ENCODE peak calls at places on chromosomes 11 and 22, in nine cellular contexts. One of them, this sample, is unnamed.

GRCh38 chr22:50138036-50138435 is 32.5 kb upstream of the PANX2 start:
- DNase-seq in sigmoid colon: no peak
- DNase-seq in skeletal muscle cell: no peak
- DNase-seq in HCT116: no peak
- DNase-seq in fibroblast of lung: no peak
- DNase-seq in breast epithelium: no peak
- DNase-seq in CD4-positive, CD25-positive, alpha-beta regulatory T cell: no peak
- DNase-seq in tibial artery: no peak
- DNase-seq in cardiac muscle cell: no peak
- DNase-seq in this sample: no peak

GRCh38 chr11:103114836-103115235 is 5.6 kb downstream of the DYNC2H1 start:
- DNase-seq in sigmoid colon: no peak
- DNase-seq in skeletal muscle cell: no peak
- DNase-seq in HCT116: no peak
- DNase-seq in fibroblast of lung: no peak
- DNase-seq in breast epithelium: no peak
- DNase-seq in CD4-positive, CD25-positive, alpha-beta regulatory T cell: no peak
- DNase-seq in tibial artery: no peak
- DNase-seq in cardiac muscle cell: no peak
- DNase-seq in this sample: no peak

GRCh38 chr11:57461841-57462489 is 1.6 kb downstream of the RTN4RL2 start:
- DNase-seq in sigmoid colon: no peak
- DNase-seq in skeletal muscle cell: no peak
- DNase-seq in HCT116: no peak
- DNase-seq in fibroblast of lung: no peak
- DNase-seq in breast epithelium: no peak
- DNase-seq in CD4-positive, CD25-positive, alpha-beta regulatory T cell: no peak
- DNase-seq in tibial artery: no peak
- DNase-seq in cardiac muscle cell: no peak
- DNase-seq in this sample: no peak

GRCh38 chr22:48902001-48902869 is 925.4 kb downstream of the BRD1 start:
- DNase-seq in sigmoid colon: peak; percentile 36
- DNase-seq in skeletal muscle cell: no peak
- DNase-seq in HCT116: no peak
- DNase-seq in fibroblast of lung: no peak
- DNase-seq in breast epithelium: no peak
- DNase-seq in CD4-positive, CD25-positive, alpha-beta regulatory T cell: no peak
- DNase-seq in tibial artery: no peak
- DNase-seq in cardiac muscle cell: no peak
- DNase-seq in this sample: no peak

GRCh38 chr11:24406389-24406788 is 90.5 kb upstream of the LUZP2 start:
- DNase-seq in sigmoid colon: no peak
- DNase-seq in skeletal muscle cell: no peak
- DNase-seq in HCT116: no peak
- DNase-seq in fibroblast of lung: no peak
- DNase-seq in breast epithelium: no peak
- DNase-seq in CD4-positive, CD25-positive, alpha-beta regulatory T cell: no peak
- DNase-seq in tibial artery: no peak
- DNase-seq in cardiac muscle cell: no peak
- DNase-seq in this sample: no peak

GRCh38 chr11:96235725-96236124 is 107.3 kb downstream of the MAML2 start:
- DNase-seq in sigmoid colon: no peak
- DNase-seq in skeletal muscle cell: no peak
- DNase-seq in HCT116: no peak
- DNase-seq in fibroblast of lung: peak; percentile 74
- DNase-seq in breast epithelium: no peak
- DNase-seq in CD4-positive, CD25-positive, alpha-beta regulatory T cell: no peak
- DNase-seq in tibial artery: no peak
- DNase-seq in cardiac muscle cell: no peak
- DNase-seq in this sample: no peak

GRCh38 chr11:25860677-25861445 is 471.1 kb upstream of the ANO3 start:
- DNase-seq in sigmoid colon: no peak
- DNase-seq in skeletal muscle cell: peak; percentile 20
- DNase-seq in HCT116: no peak
- DNase-seq in fibroblast of lung: peak; percentile 89
- DNase-seq in breast epithelium: no peak
- DNase-seq in CD4-positive, CD25-positive, alpha-beta regulatory T cell: no peak
- DNase-seq in tibial artery: no peak
- DNase-seq in cardiac muscle cell: peak; percentile 54
- DNase-seq in this sample: no peak

GRCh38 chr22:30182365-30182764 is 64.2 kb downstream of the LIF start:
- DNase-seq in sigmoid colon: no peak
- DNase-seq in skeletal muscle cell: no peak
- DNase-seq in HCT116: no peak
- DNase-seq in fibroblast of lung: peak; percentile 56
- DNase-seq in breast epithelium: no peak
- DNase-seq in CD4-positive, CD25-positive, alpha-beta regulatory T cell: no peak
- DNase-seq in tibial artery: no peak
- DNase-seq in cardiac muscle cell: no peak
- DNase-seq in this sample: no peak

DNA sequence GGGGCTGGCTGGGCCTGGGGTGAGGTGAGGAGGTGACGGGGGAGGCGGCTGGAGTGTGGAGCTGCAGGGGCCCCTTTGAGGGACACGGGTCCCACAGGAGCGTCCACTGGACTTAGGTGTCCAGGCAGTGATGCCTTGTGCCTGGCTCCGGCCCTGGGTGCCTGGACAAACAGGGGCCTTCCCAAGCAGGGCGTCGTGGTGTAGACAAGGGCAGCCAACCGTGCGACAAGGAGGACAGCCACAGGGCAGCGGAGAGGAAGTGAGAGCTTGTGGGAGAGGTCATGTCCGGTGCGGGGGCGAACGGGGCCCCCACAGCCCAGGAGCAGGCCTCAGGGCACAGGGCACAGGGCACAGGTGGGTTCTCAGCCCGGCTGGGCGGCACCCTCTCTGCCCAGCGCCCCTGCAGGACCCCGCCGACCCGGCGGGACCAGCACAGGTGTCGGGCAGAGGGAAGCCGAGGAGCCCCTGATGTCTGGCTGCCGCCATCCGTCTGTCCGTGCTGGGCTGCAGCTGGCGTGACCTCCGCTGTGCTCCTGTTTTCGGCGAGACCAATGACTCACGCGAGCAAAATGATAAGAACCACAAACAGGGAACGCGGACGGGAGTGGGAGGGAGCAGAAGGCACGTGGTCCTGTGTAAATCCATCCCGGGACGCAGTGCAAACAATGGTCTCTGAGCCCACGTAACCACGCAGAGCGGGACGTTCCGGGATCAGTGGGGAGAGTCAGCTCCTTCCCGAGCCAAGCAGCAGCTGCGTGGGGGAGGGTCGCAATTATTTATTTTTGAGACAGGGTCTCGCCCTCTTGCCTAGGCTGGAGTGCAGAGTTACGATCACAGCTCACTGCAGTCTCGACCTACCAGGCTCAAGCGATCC is 49.1 kb upstream of the A4GALT start:
- DNase-seq in sigmoid colon: peak; percentile 85
- DNase-seq in skeletal muscle cell: peak; percentile 62
- DNase-seq in HCT116: no peak
- DNase-seq in fibroblast of lung: peak; percentile 89
- DNase-seq in breast epithelium: no peak
- DNase-seq in CD4-positive, CD25-positive, alpha-beta regulatory T cell: no peak
- DNase-seq in tibial artery: peak; percentile 66
- DNase-seq in cardiac muscle cell: peak; percentile 93
- DNase-seq in this sample: no peak
- H3K4me3 ChIP-seq in sigmoid colon: no peak overlapping the region
- H3K4me3 ChIP-seq in skeletal muscle cell: no peak overlapping the region
- H3K4me3 ChIP-seq in HCT116: no peak overlapping the region
- H3K4me3 ChIP-seq in fibroblast of lung: no peak overlapping the region
- H3K4me3 ChIP-seq in breast epithelium: peak overlapping the region; percentile 55
- H3K4me3 ChIP-seq in CD4-positive, CD25-positive, alpha-beta regulatory T cell: no peak overlapping the region
- H3K4me3 ChIP-seq in tibial artery: peak overlapping the region; percentile 8
- H3K4me3 ChIP-seq in cardiac muscle cell: no peak overlapping the region
- H3K4me3 ChIP-seq in this sample: no peak overlapping the region

GRCh38 chr22:23786261-23786710 is 480 bp upstream of the SMARCB1 start:
- DNase-seq in sigmoid colon: no peak
- DNase-seq in skeletal muscle cell: no peak
- DNase-seq in HCT116: no peak
- DNase-seq in fibroblast of lung: no peak
- DNase-seq in breast epithelium: no peak
- DNase-seq in CD4-positive, CD25-positive, alpha-beta regulatory T cell: no peak
- DNase-seq in tibial artery: no peak
- DNase-seq in cardiac muscle cell: no peak
- DNase-seq in this sample: no peak
- H3K4me3 ChIP-seq in sigmoid colon: peak overlapping the region; percentile 5
- H3K4me3 ChIP-seq in skeletal muscle cell: peak overlapping the region; percentile 87
- H3K4me3 ChIP-seq in HCT116: peak overlapping the region; percentile 77
- H3K4me3 ChIP-seq in fibroblast of lung: peak overlapping the region; percentile 36
- H3K4me3 ChIP-seq in breast epithelium: peak overlapping the region; percentile 86
- H3K4me3 ChIP-seq in CD4-positive, CD25-positive, alpha-beta regulatory T cell: peak overlapping the region; percentile 84
- H3K4me3 ChIP-seq in tibial artery: peak overlapping the region; percentile 76
- H3K4me3 ChIP-seq in cardiac muscle cell: peak overlapping the region; percentile 79
- H3K4me3 ChIP-seq in this sample: peak overlapping the region; percentile 98

DNA sequence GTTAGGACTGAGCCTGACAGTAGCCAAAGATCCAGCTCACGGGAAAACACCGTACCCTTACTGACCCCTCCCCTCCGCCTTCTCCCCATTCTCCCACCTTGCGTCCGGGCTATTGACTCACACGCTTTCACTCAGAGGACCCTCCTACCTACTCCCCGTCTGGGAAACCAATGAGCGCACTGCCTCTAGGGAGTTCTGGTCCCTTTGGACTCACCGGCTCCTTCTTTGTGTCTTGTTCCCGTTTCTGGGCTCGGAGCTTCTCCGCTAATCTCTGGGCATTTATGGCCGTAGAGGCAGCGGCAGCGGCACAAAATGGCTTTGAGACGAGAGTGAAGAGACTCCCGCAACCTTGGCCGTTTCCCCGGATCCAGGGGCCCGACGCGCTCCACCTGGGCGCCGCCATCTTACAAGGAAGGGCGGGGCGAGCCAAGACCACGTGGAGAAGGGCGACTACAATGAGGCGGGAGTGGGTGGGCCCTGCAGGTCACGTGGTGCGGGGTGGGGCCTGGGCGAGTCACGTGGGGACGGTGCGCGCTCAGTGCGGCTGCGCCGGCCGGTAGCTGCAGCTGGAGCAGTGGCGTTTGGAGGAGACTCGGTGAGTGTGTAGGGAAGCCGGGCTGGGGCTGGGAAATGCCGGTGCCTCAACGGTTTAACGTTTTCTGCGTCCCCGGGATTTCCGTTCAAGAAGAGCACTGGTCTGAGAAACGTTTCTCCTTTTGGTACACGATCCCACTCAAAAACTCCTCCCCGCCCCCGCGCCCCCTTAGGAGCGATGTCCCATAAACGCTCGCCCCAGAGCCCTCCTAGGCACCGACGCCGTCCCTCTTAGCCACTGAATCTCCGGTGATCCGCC is at the start of the genes FAM118B and RPUSD4:
- DNase-seq in sigmoid colon: peak; percentile 99
- DNase-seq in skeletal muscle cell: peak; percentile 89
- DNase-seq in HCT116: peak; percentile 87
- DNase-seq in fibroblast of lung: peak; percentile 96
- DNase-seq in breast epithelium: peak; percentile 99
- DNase-seq in CD4-positive, CD25-positive, alpha-beta regulatory T cell: peak; percentile 98
- DNase-seq in tibial artery: peak; percentile 99
- DNase-seq in cardiac muscle cell: peak; percentile 98
- DNase-seq in this sample: peak; percentile 98
- H3K4me3 ChIP-seq in sigmoid colon: peak within 1 kb of the TSS; percentile 78
- H3K4me3 ChIP-seq in skeletal muscle cell: peak within 1 kb of the TSS; percentile 90
- H3K4me3 ChIP-seq in HCT116: peak within 1 kb of the TSS; percentile 73
- H3K4me3 ChIP-seq in fibroblast of lung: peak within 1 kb of the TSS; percentile 74
- H3K4me3 ChIP-seq in breast epithelium: peak within 1 kb of the TSS; percentile 70
- H3K4me3 ChIP-seq in CD4-positive, CD25-positive, alpha-beta regulatory T cell: peak within 1 kb of the TSS; percentile 92
- H3K4me3 ChIP-seq in tibial artery: peak within 1 kb of the TSS; percentile 85
- H3K4me3 ChIP-seq in cardiac muscle cell: peak within 1 kb of the TSS; percentile 95
- H3K4me3 ChIP-seq in this sample: peak within 1 kb of the TSS; percentile 81

GRCh38 chr11:1728281-1728680 is 22.1 kb downstream of the IFITM10 start:
- DNase-seq in sigmoid colon: no peak
- DNase-seq in skeletal muscle cell: no peak
- DNase-seq in HCT116: no peak
- DNase-seq in fibroblast of lung: no peak
- DNase-seq in breast epithelium: no peak
- DNase-seq in CD4-positive, CD25-positive, alpha-beta regulatory T cell: no peak
- DNase-seq in tibial artery: no peak
- DNase-seq in cardiac muscle cell: no peak
- DNase-seq in this sample: no peak

GRCh38 chr11:1729692-1730011 is 20.7 kb downstream of the IFITM10 start:
- DNase-seq in sigmoid colon: no peak
- DNase-seq in skeletal muscle cell: no peak
- DNase-seq in HCT116: no peak
- DNase-seq in fibroblast of lung: no peak
- DNase-seq in breast epithelium: no peak
- DNase-seq in CD4-positive, CD25-positive, alpha-beta regulatory T cell: no peak
- DNase-seq in tibial artery: no peak
- DNase-seq in cardiac muscle cell: no peak
- DNase-seq in this sample: no peak

GRCh38 chr11:1727861-1728260 is 22.5 kb downstream of the IFITM10 start:
- DNase-seq in sigmoid colon: no peak
- DNase-seq in skeletal muscle cell: no peak
- DNase-seq in HCT116: no peak
- DNase-seq in fibroblast of lung: no peak
- DNase-seq in breast epithelium: no peak
- DNase-seq in CD4-positive, CD25-positive, alpha-beta regulatory T cell: no peak
- DNase-seq in tibial artery: no peak
- DNase-seq in cardiac muscle cell: no peak
- DNase-seq in this sample: no peak

GRCh38 chr11:1730230-1730629 is 20.2 kb downstream of the IFITM10 start:
- DNase-seq in sigmoid colon: no peak
- DNase-seq in skeletal muscle cell: no peak
- DNase-seq in HCT116: no peak
- DNase-seq in fibroblast of lung: no peak
- DNase-seq in breast epithelium: no peak
- DNase-seq in CD4-positive, CD25-positive, alpha-beta regulatory T cell: no peak
- DNase-seq in tibial artery: no peak
- DNase-seq in cardiac muscle cell: no peak
- DNase-seq in this sample: no peak

DNA sequence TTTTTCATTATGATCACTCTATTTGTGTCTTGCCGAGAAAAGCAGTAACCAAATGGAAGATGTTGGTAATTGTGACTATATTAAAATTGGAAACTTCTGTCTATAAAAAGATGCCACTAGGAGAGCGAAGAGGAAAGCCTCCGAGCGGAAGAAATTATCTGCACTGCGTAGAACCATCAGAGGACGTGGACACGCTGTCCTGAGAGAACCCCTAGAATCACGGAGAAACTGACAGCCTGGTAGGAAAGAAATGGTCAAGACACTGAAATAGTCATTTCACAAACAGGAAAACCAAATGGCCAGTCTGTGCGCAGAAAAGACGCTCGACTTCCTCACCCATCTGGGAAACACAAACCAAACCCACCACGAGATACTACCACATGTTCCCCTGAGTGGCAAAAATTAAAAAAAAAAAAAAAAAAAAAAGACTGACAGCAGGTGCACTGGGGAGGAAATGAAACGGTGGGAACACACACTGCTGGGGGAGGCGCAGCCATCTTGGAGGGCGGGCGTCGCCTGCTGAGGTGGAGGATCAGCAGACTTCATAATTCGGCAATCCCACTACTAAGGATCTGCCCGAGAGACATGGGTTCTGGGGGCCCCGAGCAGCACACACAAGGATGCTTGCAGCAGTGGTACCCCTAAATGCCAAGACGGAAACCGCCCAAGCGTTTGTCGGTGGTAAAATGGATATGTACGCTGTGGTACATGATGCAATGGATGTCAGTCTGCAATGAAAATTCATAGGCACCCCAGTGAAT is 21.3 kb downstream of the IFITM10 start:
- DNase-seq in sigmoid colon: no peak
- DNase-seq in skeletal muscle cell: no peak
- DNase-seq in HCT116: no peak
- DNase-seq in fibroblast of lung: no peak
- DNase-seq in breast epithelium: no peak
- DNase-seq in CD4-positive, CD25-positive, alpha-beta regulatory T cell: no peak
- DNase-seq in tibial artery: no peak
- DNase-seq in cardiac muscle cell: no peak
- DNase-seq in this sample: no peak
- H3K4me3 ChIP-seq in sigmoid colon: no peak overlapping the region
- H3K4me3 ChIP-seq in skeletal muscle cell: no peak overlapping the region
- H3K4me3 ChIP-seq in HCT116: no peak overlapping the region
- H3K4me3 ChIP-seq in fibroblast of lung: no peak overlapping the region
- H3K4me3 ChIP-seq in breast epithelium: no peak overlapping the region
- H3K4me3 ChIP-seq in CD4-positive, CD25-positive, alpha-beta regulatory T cell: no peak overlapping the region
- H3K4me3 ChIP-seq in tibial artery: no peak overlapping the region
- H3K4me3 ChIP-seq in cardiac muscle cell: no peak overlapping the region
- H3K4me3 ChIP-seq in this sample: no peak overlapping the region

GRCh38 chr11:122150484-122151124 is 34.6 kb upstream of the BLID start:
- DNase-seq in sigmoid colon: no peak
- DNase-seq in skeletal muscle cell: no peak
- DNase-seq in HCT116: no peak
- DNase-seq in fibroblast of lung: no peak
- DNase-seq in breast epithelium: no peak
- DNase-seq in CD4-positive, CD25-positive, alpha-beta regulatory T cell: no peak
- DNase-seq in tibial artery: no peak
- DNase-seq in cardiac muscle cell: no peak
- DNase-seq in this sample: no peak
- H3K4me3 ChIP-seq in sigmoid colon: no peak overlapping the region
- H3K4me3 ChIP-seq in skeletal muscle cell: no peak overlapping the region
- H3K4me3 ChIP-seq in HCT116: no peak overlapping the region
- H3K4me3 ChIP-seq in fibroblast of lung: no peak overlapping the region
- H3K4me3 ChIP-seq in breast epithelium: no peak overlapping the region
- H3K4me3 ChIP-seq in CD4-positive, CD25-positive, alpha-beta regulatory T cell: no peak overlapping the region
- H3K4me3 ChIP-seq in tibial artery: no peak overlapping the region
- H3K4me3 ChIP-seq in cardiac muscle cell: no peak overlapping the region
- H3K4me3 ChIP-seq in this sample: no peak overlapping the region